ENCODE peak calls at places on chromosome 18, in nine cellular contexts. J is A549, Y is NB4, X is gastrocnemius medialis, F is GM12892, G is GM12891, R is ovary, N is IMR-90, K is sigmoid colon. S is an unnamed sample.

GRCh38 chr18:50065039-50065438 is 129.9 kb downstream of the MYO5B start:
- DNase-seq in J (no peak), Y (no peak), X (no peak), F (no peak), G (no peak), R (no peak), N (no peak), K (no peak), S (no peak)

GRCh38 chr18:59921384-59921891 is 21.6 kb downstream of the PMAIP1 start:
- DNase-seq in J (no peak), Y (peak; percentile 90), X (no peak), F (no peak), G (no peak), R (no peak), N (no peak), K (no peak), S (no peak)

GRCh38 chr18:65901522-65901921 is 150.7 kb downstream of the CDH7 start:
- DNase-seq in J (no peak), Y (no peak), X (no peak), F (no peak), G (no peak), R (no peak), N (no peak), K (no peak), S (no peak)

GRCh38 chr18:48781041-48781989 is 169.4 kb downstream of the SMAD7 start:
- DNase-seq in J (no peak), Y (no peak), X (peak; percentile 31), F (no peak), G (no peak), R (peak; percentile 76), N (peak; percentile 39), K (peak; percentile 88), S (peak; percentile 95)

GRCh38 chr18:29309352-29309751 is 1132.4 kb upstream of the CDH2 start:
- DNase-seq in J (no peak), Y (no peak), X (no peak), F (no peak), G (no peak), R (no peak), N (no peak), K (no peak), S (no peak)

GRCh38 chr18:29163596-29163995 is 986.7 kb upstream of the CDH2 start:
- DNase-seq in J (no peak), Y (no peak), X (no peak), F (no peak), G (no peak), R (no peak), N (no peak), K (no peak), S (no peak)

GRCh38 chr18:79608069-79608468 is 71.5 kb upstream of the CTDP1 start:
- DNase-seq in J (no peak), Y (no peak), X (no peak), F (no peak), G (no peak), R (no peak), N (no peak), K (peak; percentile 43), S (no peak)

GRCh38 chr18:49305688-49306336 is 154.6 kb downstream of the DYM start:
- DNase-seq in J (no peak), Y (no peak), X (no peak), F (no peak), G (no peak), R (no peak), N (no peak), K (no peak), S (no peak)

GRCh38 chr18:47758000-47758399 is 172.5 kb downstream of the SMAD2 start:
- DNase-seq in J (no peak), Y (no peak), X (no peak), F (no peak), G (no peak), R (no peak), N (no peak), K (no peak), S (peak; percentile 13)

GRCh38 chr18:24602156-24602555 is 141.7 kb downstream of the HRH4 start:
- DNase-seq in J (no peak), Y (no peak), X (no peak), F (no peak), G (no peak), R (no peak), N (no peak), K (no peak), S (no peak)

GRCh38 chr18:48639772-48640432 is 101.1 kb downstream of the CTIF start:
- DNase-seq in J (peak; percentile 22), Y (peak; percentile 18), X (no peak), F (no peak), G (peak; percentile 48), R (no peak), N (no peak), K (no peak), S (no peak)

GRCh38 chr18:47184419-47185050 is 8.4 kb upstream of the IER3IP1 start:
- DNase-seq in J (no peak), Y (peak; percentile 56), X (no peak), F (no peak), G (no peak), R (no peak), N (peak; percentile 51), K (peak; percentile 65), S (peak; percentile 90)

GRCh38 chr18:13579874-13580273 is 146.5 kb downstream of the FAM210A start:
- DNase-seq in J (no peak), Y (no peak), X (no peak), F (no peak), G (no peak), R (no peak), N (no peak), K (no peak), S (no peak)

GRCh38 chr18:46672062-46672970 is 15.3 kb upstream of the LOXHD1 start:
- DNase-seq in J (no peak), Y (no peak), X (no peak), F (no peak), G (no peak), R (no peak), N (peak; percentile 7), K (no peak), S (no peak)

GRCh38 chr18:69580107-69580506 is 179.4 kb downstream of the DOK6 start:
- DNase-seq in J (no peak), Y (peak; percentile 62), X (no peak), F (no peak), G (no peak), R (no peak), N (peak; percentile 28), K (no peak), S (no peak)

GRCh38 chr18:3245853-3246635 is 1.6 kb upstream of the MYL12A start:
- DNase-seq in J (peak; percentile 43), Y (peak; percentile 91), X (peak; percentile 87), F (peak; percentile 39), G (peak; percentile 36), R (peak; percentile 84), N (peak; percentile 82), K (peak; percentile 95), S (peak; percentile 96)

GRCh38 chr18:3248062-3248669 is 565 bp downstream of the MYL12A start:
- DNase-seq in J (no peak), Y (peak; percentile 65), X (peak; percentile 55), F (no peak), G (no peak), R (peak; percentile 49), N (peak; percentile 59), K (peak; percentile 78), S (peak; percentile 71)

GRCh38 chr18:3247243-3248061 is at the start of gene MYL12A:
- DNase-seq in J (peak; percentile 67), Y (peak; percentile 99), X (peak; percentile 97), F (peak; percentile 81), G (peak; percentile 80), R (peak; percentile 98), N (peak; percentile 98), K (peak; percentile 98), S (peak; percentile 98)

GRCh38 chr18:3245185-3245564 is 2.4 kb upstream of the MYL12A start:
- DNase-seq in J (no peak), Y (no peak), X (no peak), F (no peak), G (no peak), R (no peak), N (no peak), K (no peak), S (no peak)

GRCh38 chr18:3246636-3247242 is 862 bp upstream of the MYL12A start:
- DNase-seq in J (no peak), Y (no peak), X (peak; percentile 32), F (no peak), G (no peak), R (peak; percentile 37), N (no peak), K (peak; percentile 74), S (peak; percentile 95)
- TF ChIP-seq POLR2A in J (no peak), Y (no peak), X (no peak), F (no peak), G (no peak), R (no peak), N (no peak), K (no peak), S (peak; percentile 62)

GRCh38 chr18:45201029-45201428 is 414.2 kb upstream of the SLC14A2 start:
- DNase-seq in J (no peak), Y (no peak), X (no peak), F (no peak), G (no peak), R (no peak), N (no peak), K (no peak), S (no peak)

GRCh38 chr18:45197526-45197970 is 417.7 kb upstream of the SLC14A2 start:
- DNase-seq in J (no peak), Y (peak; percentile 49), X (no peak), F (peak; percentile 2), G (no peak), R (no peak), N (peak; percentile 46), K (no peak), S (no peak)

GRCh38 chr18:45201489-45201888 is 413.8 kb upstream of the SLC14A2 start:
- DNase-seq in J (no peak), Y (no peak), X (no peak), F (no peak), G (no peak), R (no peak), N (no peak), K (no peak), S (no peak)

GRCh38 chr18:45198526-45198925 is 416.8 kb upstream of the SLC14A2 start:
- DNase-seq in J (no peak), Y (no peak), X (no peak), F (no peak), G (no peak), R (no peak), N (no peak), K (no peak), S (no peak)
- TF ChIP-seq POLR2A in J (no peak), Y (no peak), X (no peak), F (no peak), G (no peak), R (no peak), N (no peak), K (no peak), S (no peak)

DNA sequence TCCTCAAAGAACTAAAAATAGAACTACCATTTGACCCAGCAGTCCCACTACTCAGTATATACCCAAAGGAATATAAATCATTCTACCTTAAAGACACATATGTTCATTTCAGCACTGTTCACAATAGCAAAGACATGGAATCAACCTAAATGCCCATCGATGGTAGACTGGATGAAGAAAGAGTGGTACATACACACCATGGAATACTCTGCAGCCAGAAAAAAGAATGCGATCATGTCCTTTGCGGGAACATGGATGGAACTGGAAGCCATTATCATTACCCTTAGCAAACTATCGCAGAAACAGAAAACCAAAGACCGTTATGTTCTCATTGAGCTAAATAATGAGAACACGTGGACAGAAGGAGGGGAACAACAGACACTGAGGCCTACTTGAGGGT is 44.5 kb downstream of the TWSG1 start:
- DNase-seq in J (no peak), Y (no peak), X (no peak), F (no peak), G (no peak), R (no peak), N (no peak), K (no peak), S (no peak)
- TF ChIP-seq POLR2A in J (no peak), Y (no peak), X (no peak), F (no peak), G (no peak), R (no peak), N (no peak), K (no peak), S (no peak)

GRCh38 chr18:9334351-9335254 is at the start of gene TWSG1:
- DNase-seq in J (peak; percentile 65), Y (peak; percentile 96), X (peak; percentile 85), F (peak; percentile 90), G (peak; percentile 93), R (peak; percentile 95), N (peak; percentile 93), K (peak; percentile 98), S (peak; percentile 99)
- TF ChIP-seq POLR2A in J (peak; percentile 63), Y (peak; percentile 17), X (peak; percentile 75), F (peak; percentile 58), G (no peak), R (peak; percentile 59), N (no peak), K (peak; percentile 41), S (peak; percentile 41)

S was measured in erythroblast.